ENCODE peak calls at places on chromosomes 3 and 15, in eight cellular contexts. G is HCT116, U is stomach, P is sigmoid colon, C is upper lobe of left lung, R is spleen, I is esophagus muscularis mucosa, B is HepG2. O is an unnamed sample.

GRCh38 chr3:82163907-82164520 is 402.6 kb upstream of the GBE1 start:
- DNase-seq in U (no peak), B (no peak), G (peak; percentile 39), R (no peak), I (no peak), C (no peak), P (no peak), O (no peak)

GRCh38 chr3:30673425-30674341 is 67.3 kb downstream of the TGFBR2 start:
- DNase-seq in G (no peak), C (no peak), U (no peak), R (no peak), P (no peak), I (no peak), B (no peak), O (no peak)

GRCh38 chr3:61903074-61903473 is 341.7 kb downstream of the PTPRG start:
- DNase-seq in C (no peak), I (no peak), G (no peak), R (no peak), P (no peak), B (no peak), U (no peak), O (no peak)

GRCh38 chr3:156150434-156151066 is 30.2 kb downstream of the KCNAB1 start:
- DNase-seq in R (no peak), I (peak; percentile 91), C (no peak), P (peak; percentile 71), U (peak; percentile 54), B (peak; percentile 26), G (peak; percentile 41), O (no peak)

GRCh38 chr15:95105229-95105628 is 873.9 kb downstream of the MCTP2 start:
- DNase-seq in G (no peak), B (no peak), C (no peak), R (no peak), U (no peak), P (no peak), I (no peak), O (no peak)

GRCh38 chr15:87777054-87777498 is 479.5 kb downstream of the NTRK3 start:
- DNase-seq in B (no peak), C (no peak), I (peak; percentile 89), U (no peak), G (no peak), R (no peak), P (no peak), O (no peak)

GRCh38 chr3:187287231-187287630 is 4.3 kb downstream of the MASP1 start:
- DNase-seq in C (no peak), G (no peak), P (no peak), B (no peak), U (no peak), R (no peak), I (no peak), O (no peak)

GRCh38 chr15:34012461-34013028 is 26.5 kb downstream of the AVEN start:
- DNase-seq in P (no peak), G (no peak), B (no peak), I (no peak), U (no peak), R (no peak), C (no peak), O (no peak)

GRCh38 chr3:193902557-193903256 is 233.2 kb upstream of the HES1 start:
- DNase-seq in B (no peak), C (peak; percentile 46), I (no peak), U (peak; percentile 43), R (no peak), G (no peak), P (no peak), O (no peak)

GRCh38 chr3:7640787-7641186 is 779.9 kb downstream of the GRM7 start:
- DNase-seq in G (no peak), P (no peak), U (no peak), B (no peak), C (no peak), I (no peak), R (no peak), O (no peak)

GRCh38 chr15:51917493-51917892 is 54.1 kb downstream of the LEO1 start:
- DNase-seq in P (no peak), G (peak; percentile 64), B (peak; percentile 50), U (no peak), I (no peak), C (peak; percentile 75), R (no peak), O (no peak)

GRCh38 chr3:67655364-67656121 is 1.1 kb upstream of the SUCLG2 start:
- DNase-seq in R (peak; percentile 88), C (peak; percentile 59), I (no peak), B (peak; percentile 20), G (no peak), U (peak; percentile 45), P (no peak), O (no peak)

GRCh38 chr3:112654979-112655378 is 14.0 kb upstream of the CCDC80 start:
- DNase-seq in P (no peak), G (no peak), C (no peak), B (no peak), U (no peak), R (no peak), I (no peak), O (no peak)

GRCh38 chr3:127590282-127590592 is 296 bp downstream of the TPRA1 start:
- DNase-seq in B (no peak), C (no peak), G (no peak), U (no peak), I (no peak), P (peak; percentile 74), R (no peak), O (no peak)

GRCh38 chr3:178966299-178967183 is 105.1 kb downstream of the ZMAT3 start:
- DNase-seq in I (no peak), P (no peak), C (no peak), G (peak; percentile 29), R (no peak), B (peak; percentile 3), U (no peak), O (no peak)

GRCh38 chr15:84645997-84646396 is 8.1 kb downstream of the WDR73 start:
- DNase-seq in R (no peak), B (no peak), U (no peak), C (no peak), I (no peak), P (no peak), G (no peak), O (no peak)

GRCh38 chr3:160677459-160677901 is 520 bp downstream of the ARL14 start:
- DNase-seq in P (no peak), I (no peak), B (no peak), U (no peak), G (no peak), R (no peak), C (no peak), O (no peak)

GRCh38 chr3:11680509-11680908 is 36.8 kb upstream of the VGLL4 start:
- DNase-seq in B (no peak), U (no peak), P (no peak), I (no peak), R (no peak), G (no peak), C (no peak), O (no peak)

GRCh38 chr15:69304176-69304533 is 5.4 kb downstream of the PAQR5 start:
- DNase-seq in C (no peak), P (no peak), I (no peak), U (no peak), B (peak; percentile 25), R (no peak), G (peak; percentile 35), O (no peak)

GRCh38 chr3:27722957-27723802 is 1.1 kb upstream of the EOMES start:
- DNase-seq in I (no peak), U (no peak), G (no peak), P (no peak), B (no peak), R (no peak), C (no peak), O (no peak)

GRCh38 chr3:43638594-43639447 is 17.0 kb upstream of the ANO10 start:
- DNase-seq in G (peak; percentile 58), B (no peak), I (no peak), C (peak; percentile 77), U (peak; percentile 31), P (no peak), R (peak; percentile 78), O (no peak)

GRCh38 chr3:199815-200214 is 3.3 kb downstream of the CHL1 start:
- DNase-seq in P (no peak), C (no peak), I (no peak), U (no peak), R (no peak), G (no peak), B (no peak), O (no peak)

GRCh38 chr3:197154-197855 is 742 bp downstream of the CHL1 start:
- DNase-seq in G (no peak), U (no peak), I (no peak), P (peak; percentile 66), B (no peak), C (no peak), R (peak; percentile 75), O (no peak)

GRCh38 chr3:195662-196061 is 901 bp upstream of the CHL1 start:
- DNase-seq in G (no peak), B (no peak), R (no peak), P (no peak), I (no peak), U (no peak), C (no peak), O (no peak)

GRCh38 chr3:196322-197153 is at the start of gene CHL1:
- DNase-seq in G (no peak), R (peak; percentile 72), B (no peak), C (no peak), I (no peak), P (peak; percentile 64), U (no peak), O (no peak)

GRCh38 chr3:197891-198491 is 1.4 kb downstream of the CHL1 start:
- DNase-seq in U (no peak), G (no peak), I (no peak), R (peak; percentile 73), C (no peak), P (no peak), B (no peak), O (no peak)
- TF ChIP-seq POLR2AphosphoS5 in U (no peak), G (no peak), I (no peak), R (no peak), C (no peak), P (no peak), B (no peak), O (no peak)

GRCh38 chr3:181851063-181851462 is 139.3 kb downstream of the SOX2 start:
- DNase-seq in B (peak; percentile 33), P (no peak), R (no peak), G (no peak), I (no peak), C (no peak), U (no peak), O (no peak)
- H3K4me3 ChIP-seq in B (no peak overlapping the region), P (no peak overlapping the region), R (no peak overlapping the region), G (no peak overlapping the region), I (no peak overlapping the region), C (no peak overlapping the region), U (no peak overlapping the region), O (no peak overlapping the region)

GRCh38 chr3:166052440-166052839 is 215.2 kb upstream of the BCHE start:
- DNase-seq in I (no peak), G (no peak), C (no peak), B (peak; percentile 1), U (no peak), R (no peak), P (no peak), O (no peak)
- TF ChIP-seq CTCF in I (no peak), G (no peak), C (no peak), B (peak; percentile 23), U (no peak), R (no peak), P (no peak), O (no peak)

DNA sequence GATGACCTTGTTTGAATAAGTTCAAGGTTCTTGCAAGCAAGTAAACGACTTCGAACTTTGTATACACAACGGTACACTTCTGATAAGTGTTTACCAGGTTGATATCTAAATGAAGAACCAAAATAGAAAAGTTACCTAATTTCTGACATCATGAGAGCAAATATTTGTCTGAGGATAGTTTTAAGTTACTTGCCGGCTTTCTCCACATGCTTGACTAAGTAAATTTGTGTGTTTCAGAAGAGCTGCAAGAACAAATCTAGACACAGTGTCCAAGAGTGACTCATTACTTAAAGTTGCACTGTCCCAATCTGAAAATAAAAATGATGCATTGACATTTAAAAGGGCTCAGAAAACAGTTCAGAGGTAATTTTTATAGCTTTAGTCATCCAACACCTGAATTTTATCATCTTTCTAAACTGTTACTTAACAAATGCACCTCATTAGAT is 115.1 kb downstream of the HERC1 start:
- DNase-seq in B (peak; percentile 60), G (no peak), R (no peak), I (no peak), C (no peak), P (no peak), U (no peak), O (no peak)
- TF ChIP-seq POLR2AphosphoS5 in B (no peak), G (no peak), R (no peak), I (peak; percentile 39), C (no peak), P (no peak), U (no peak), O (no peak)

O was measured in vagina.